ENCODE peak calls at places on chromosomes 7 and 10, in eight cellular contexts. F is PC-9, O is A673, I is SJSA1, M is neuronal stem cell, P is psoas muscle, J is cardiac muscle cell, H is body of pancreas. U is an unnamed sample. For H3K4me1, the result is how much of the 10 kb centered on the place peaks cover.

GRCh38 chr7:128902761-128903585 is 7.5 kb downstream of the KCP start:
- DNase-seq in F (peak), O (no peak), I (no peak), M (no peak), P (no peak), J (no peak), H (no peak), U (peak)

GRCh38 chr7:21568762-21569161 is 25.9 kb downstream of the DNAH11 start:
- DNase-seq in F (no peak), O (peak), I (no peak), M (no peak), P (no peak), J (peak), H (no peak), U (no peak)

GRCh38 chr7:8365499-8366110 is 67.8 kb upstream of the NXPH1 start:
- DNase-seq in F (no peak), O (peak), I (no peak), M (peak), P (no peak), J (no peak), H (no peak), U (peak)

GRCh38 chr10:114260366-114260765 is 21.3 kb downstream of the VWA2 start:
- DNase-seq in F (no peak), O (no peak), I (no peak), M (no peak), P (no peak), J (no peak), H (no peak), U (no peak)

GRCh38 chr10:70052462-70053211 is at the start of gene MACROH2A2:
- DNase-seq in F (no peak), O (peak), I (peak), M (peak), P (peak), J (peak), H (peak), U (peak)

GRCh38 chr7:110774066-110774465 is 316.9 kb upstream of the LRRN3 start:
- DNase-seq in F (peak), O (no peak), I (no peak), M (no peak), P (no peak), J (no peak), H (no peak), U (no peak)

GRCh38 chr7:108088729-108089128 is 41.4 kb downstream of the LAMB4 start:
- DNase-seq in F (peak), O (no peak), I (no peak), M (no peak), P (no peak), J (no peak), H (no peak), U (peak)

GRCh38 chr10:132716691-132717490 is 69.1 kb downstream of the NKX6-2 start:
- DNase-seq in F (no peak), O (no peak), I (no peak), M (no peak), P (peak), J (no peak), H (no peak), U (no peak)

GRCh38 chr10:50063100-50063499 is 4.7 kb upstream of the WASHC2A start:
- DNase-seq in F (no peak), O (no peak), I (no peak), M (no peak), P (no peak), J (no peak), H (no peak), U (no peak)

GRCh38 chr7:88758355-88759215 is 915 bp upstream of the ZNF804B start:
- DNase-seq in F (no peak), O (peak), I (peak), M (peak), P (no peak), J (peak), H (peak), U (no peak)

GRCh38 chr10:122258136-122259074 is 12.7 kb upstream of the BTBD16 start:
- DNase-seq in F (no peak), O (no peak), I (no peak), M (no peak), P (no peak), J (peak), H (no peak), U (no peak)

GRCh38 chr7:27124096-27124978 is 6.2 kb downstream of the HOXA4 start:
- DNase-seq in F (no peak), O (no peak), I (no peak), M (no peak), P (peak), J (no peak), H (no peak), U (no peak)

GRCh38 chr7:108263364-108263951 is 133.3 kb upstream of the LAMB4 start:
- DNase-seq in F (no peak), O (no peak), I (no peak), M (no peak), P (no peak), J (no peak), H (peak), U (no peak)

GRCh38 chr10:101258179-101258885 is 29.1 kb upstream of the LBX1 start:
- DNase-seq in F (no peak), O (peak), I (no peak), M (no peak), P (no peak), J (no peak), H (no peak), U (peak)

GRCh38 chr7:43511769-43512515 is 71.0 kb upstream of the STK17A start:
- DNase-seq in F (no peak), O (no peak), I (no peak), M (no peak), P (no peak), J (no peak), H (no peak), U (no peak)

GRCh38 chr10:2592533-2592932 is 474.8 kb upstream of the PFKP start:
- DNase-seq in F (no peak), O (no peak), I (no peak), M (no peak), P (no peak), J (no peak), H (no peak), U (no peak)

GRCh38 chr7:4143511-4144160 is 538.5 kb upstream of the FOXK1 start:
- DNase-seq in F (no peak), O (no peak), I (no peak), M (no peak), P (no peak), J (no peak), H (no peak), U (no peak)

GRCh38 chr7:47380325-47381131 is 201.4 kb downstream of the TNS3 start:
- DNase-seq in F (no peak), O (no peak), I (no peak), M (peak), P (no peak), J (peak), H (peak), U (peak)

GRCh38 chr10:111360260-111360925 is 283.6 kb downstream of the ADRA2A start:
- DNase-seq in F (no peak), O (peak), I (peak), M (peak), P (peak), J (peak), H (peak), U (peak)

GRCh38 chr7:80942261-80943041 is 23.6 kb upstream of the SEMA3C start:
- DNase-seq in F (peak), O (peak), I (peak), M (no peak), P (peak), J (peak), H (peak), U (peak)

GRCh38 chr10:75982611-75983369 is 551.4 kb downstream of the LRMDA start:
- DNase-seq in F (no peak), O (no peak), I (no peak), M (no peak), P (no peak), J (peak), H (peak), U (no peak)

GRCh38 chr7:91949221-91950009 is 8.8 kb downstream of the AKAP9 start:
- DNase-seq in F (no peak), O (peak), I (peak), M (no peak), P (no peak), J (peak), H (no peak), U (no peak)

GRCh38 chr7:127239814-127240213 is 12.9 kb downstream of the GRM8 start:
- DNase-seq in F (no peak), O (peak), I (no peak), M (no peak), P (no peak), J (no peak), H (no peak), U (peak)

GRCh38 chr7:18866359-18867036 is 250.9 kb downstream of the TWIST1 start:
- DNase-seq in F (peak), O (peak), I (peak), M (no peak), P (peak), J (peak), H (peak), U (no peak)

GRCh38 chr10:86594535-86594934 is 59.8 kb upstream of the OPN4 start:
- DNase-seq in F (peak), O (no peak), I (peak), M (no peak), P (no peak), J (peak), H (no peak), U (no peak)

GRCh38 chr10:123786306-123786705 is 105.3 kb downstream of the CPXM2 start:
- DNase-seq in F (no peak), O (no peak), I (no peak), M (no peak), P (no peak), J (no peak), H (no peak), U (no peak)

GRCh38 chr10:120570418-120570817 is 113.4 kb downstream of the PLPP4 start:
- DNase-seq in F (no peak), O (no peak), I (no peak), M (no peak), P (no peak), J (no peak), H (no peak), U (no peak)

GRCh38 chr10:70575486-70575873 is 27.1 kb downstream of the PRF1 start:
- DNase-seq in F (no peak), O (no peak), I (no peak), M (no peak), P (no peak), J (no peak), H (no peak), U (peak)

GRCh38 chr7:137882806-137883205 is 36.0 kb upstream of the DGKI start:
- DNase-seq in F (no peak), O (no peak), I (peak), M (no peak), P (no peak), J (no peak), H (no peak), U (no peak)

GRCh38 chr7:137880432-137880831 is 33.7 kb upstream of the DGKI start:
- DNase-seq in F (no peak), O (no peak), I (no peak), M (no peak), P (no peak), J (peak), H (no peak), U (no peak)

GRCh38 chr7:137879357-137880158 is 32.8 kb upstream of the DGKI start:
- DNase-seq in F (no peak), O (no peak), I (no peak), M (no peak), P (peak), J (peak), H (no peak), U (no peak)

GRCh38 chr7:137882261-137882668 is 35.5 kb upstream of the DGKI start:
- DNase-seq in F (peak), O (no peak), I (peak), M (no peak), P (peak), J (peak), H (no peak), U (no peak)

DNA sequence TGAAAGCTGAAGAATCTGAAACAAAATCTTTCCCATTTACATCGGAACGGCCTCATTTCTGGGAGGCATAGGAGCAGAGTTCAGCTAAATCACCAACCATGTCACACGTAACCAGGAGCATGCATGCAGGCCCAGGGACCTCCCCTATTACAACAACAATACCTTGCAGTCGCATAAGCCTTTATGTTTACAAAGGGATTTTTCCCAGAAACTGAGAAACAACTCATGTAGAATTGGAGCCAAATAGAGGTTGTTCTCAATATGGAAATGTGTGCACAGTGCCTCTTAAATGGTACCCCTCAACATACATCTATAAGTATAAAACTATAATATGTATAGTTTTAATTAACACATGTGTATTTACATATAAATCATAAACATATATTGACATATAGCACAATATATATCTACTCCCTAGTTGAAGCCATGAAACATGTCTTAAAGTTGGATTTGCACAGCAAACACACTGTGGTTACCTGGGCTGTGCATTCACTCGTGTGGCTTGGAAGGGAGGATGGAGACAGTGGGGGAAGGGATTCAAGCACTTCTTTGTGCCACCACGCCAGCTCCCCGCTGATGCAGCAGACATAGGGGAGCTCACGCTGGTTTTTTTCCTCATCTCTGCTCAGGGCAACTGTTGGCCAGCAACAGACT is 35.0 kb upstream of the DGKI start:
- DNase-seq in F (no peak), O (no peak), I (no peak), M (no peak), P (no peak), J (no peak), H (no peak), U (no peak)
- H3K4me1 ChIP-seq in F (under half), O (under half), I (half or more), M (under half), P (under half), J (under half), H (under half), U (under half)

GRCh38 chr10:71981868-71982230 is 17.7 kb downstream of the CHST3 start:
- DNase-seq in F (no peak), O (no peak), I (no peak), M (no peak), P (no peak), J (no peak), H (no peak), U (no peak)
- H3K4me1 ChIP-seq in F (under half), O (under half), I (half or more), M (under half), P (half or more), J (under half), H (half or more), U (under half)

GRCh38 chr7:87151701-87152111 is 547 bp upstream of the DMTF1 start:
- DNase-seq in F (no peak), O (peak), I (no peak), M (no peak), P (no peak), J (no peak), H (no peak), U (no peak)

GRCh38 chr7:87152112-87152896 is at the start of gene DMTF1:
- DNase-seq in F (peak), O (peak), I (peak), M (peak), P (peak), J (peak), H (peak), U (peak)

GRCh38 chr7:87148332-87148955 is 3.8 kb upstream of the DMTF1 start:
- DNase-seq in F (peak), O (peak), I (peak), M (no peak), P (no peak), J (peak), H (no peak), U (no peak)

GRCh38 chr7:87152897-87153641 is 816 bp downstream of the DMTF1 start:
- DNase-seq in F (no peak), O (peak), I (peak), M (no peak), P (peak), J (peak), H (peak), U (peak)

DNA sequence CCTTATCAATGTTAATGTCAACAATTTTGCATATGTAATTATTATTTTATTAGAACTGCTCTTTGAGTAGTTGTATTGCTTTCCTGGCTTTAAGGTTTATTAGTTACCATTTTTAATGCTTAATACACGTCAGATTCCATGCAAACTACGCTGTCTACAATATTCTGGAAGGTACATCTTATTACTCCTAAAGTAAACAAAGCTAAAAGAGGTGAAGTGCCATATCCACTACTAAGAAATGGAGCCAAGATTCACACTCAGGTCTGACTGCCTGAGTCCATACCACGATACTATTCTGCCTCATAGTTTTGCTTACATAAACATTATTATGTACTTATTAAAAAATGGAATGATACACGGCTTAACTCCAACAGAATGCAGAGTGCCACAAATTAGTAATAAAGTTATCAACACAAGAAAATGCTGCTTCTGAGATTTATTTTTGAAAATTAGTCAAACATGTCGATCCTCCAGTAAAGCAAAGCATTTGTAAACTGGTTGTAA is 1.2 kb upstream of the DMTF1 start:
- DNase-seq in F (no peak), O (no peak), I (no peak), M (no peak), P (no peak), J (no peak), H (no peak), U (no peak)
- H3K4me1 ChIP-seq in F (under half), O (under half), I (under half), M (under half), P (under half), J (under half), H (under half), U (under half)

GRCh38 chr7:6398943-6399342 is 48.8 kb downstream of the DAGLB start:
- DNase-seq in F (no peak), O (no peak), I (no peak), M (no peak), P (no peak), J (no peak), H (peak), U (peak)

GRCh38 chr7:6402041-6402440 is 45.7 kb downstream of the DAGLB start:
- DNase-seq in F (no peak), O (no peak), I (no peak), M (no peak), P (no peak), J (no peak), H (no peak), U (no peak)

GRCh38 chr7:6395898-6396582 is 51.7 kb downstream of the DAGLB start:
- DNase-seq in F (no peak), O (no peak), I (no peak), M (no peak), P (no peak), J (no peak), H (no peak), U (no peak)

GRCh38 chr7:6401536-6401935 is 46.2 kb downstream of the DAGLB start:
- DNase-seq in F (no peak), O (no peak), I (no peak), M (no peak), P (no peak), J (no peak), H (no peak), U (no peak)

GRCh38 chr7:6399351-6399750 is 48.4 kb downstream of the DAGLB start:
- DNase-seq in F (no peak), O (no peak), I (no peak), M (no peak), P (no peak), J (no peak), H (no peak), U (no peak)
- H3K4me1 ChIP-seq in F (under half), O (under half), I (under half), M (under half), P (under half), J (under half), H (under half), U (under half)

DNA sequence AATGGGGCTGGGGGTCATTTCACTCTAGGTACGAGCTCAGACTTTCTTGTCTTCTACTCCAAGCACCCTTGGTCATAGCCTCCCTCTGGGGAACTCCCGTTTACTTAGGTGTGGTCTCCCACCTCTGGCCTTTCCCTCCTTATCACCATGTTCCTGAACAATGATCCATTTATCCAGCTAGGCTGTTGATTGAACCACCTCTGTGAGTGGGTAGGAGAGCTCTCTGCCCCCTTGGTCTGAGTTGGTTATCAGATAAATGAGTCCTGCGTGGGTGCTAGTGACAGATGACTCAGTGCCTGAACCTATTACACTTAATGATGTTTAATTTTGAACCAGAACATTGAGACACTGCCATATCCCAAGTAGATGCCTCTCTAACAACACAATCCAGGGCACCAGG is 9.4 kb downstream of the BLNK start:
- DNase-seq in F (no peak), O (no peak), I (no peak), M (no peak), P (no peak), J (no peak), H (no peak), U (no peak)
- H3K4me1 ChIP-seq in F (under half), O (under half), I (under half), M (under half), P (under half), J (under half), H (under half), U (under half)

GRCh38 chr10:7892146-7892545 is 73.8 kb downstream of the TAF3 start:
- DNase-seq in F (no peak), O (no peak), I (no peak), M (no peak), P (no peak), J (peak), H (no peak), U (no peak)

GRCh38 chr10:7889947-7890542 is 71.7 kb downstream of the TAF3 start:
- DNase-seq in F (no peak), O (no peak), I (no peak), M (no peak), P (no peak), J (no peak), H (no peak), U (no peak)

GRCh38 chr10:7895699-7896090 is 77.4 kb downstream of the TAF3 start:
- DNase-seq in F (no peak), O (no peak), I (no peak), M (no peak), P (no peak), J (peak), H (no peak), U (no peak)

GRCh38 chr10:7890802-7891201 is 72.5 kb downstream of the TAF3 start:
- DNase-seq in F (no peak), O (no peak), I (no peak), M (no peak), P (no peak), J (no peak), H (no peak), U (no peak)

DNA sequence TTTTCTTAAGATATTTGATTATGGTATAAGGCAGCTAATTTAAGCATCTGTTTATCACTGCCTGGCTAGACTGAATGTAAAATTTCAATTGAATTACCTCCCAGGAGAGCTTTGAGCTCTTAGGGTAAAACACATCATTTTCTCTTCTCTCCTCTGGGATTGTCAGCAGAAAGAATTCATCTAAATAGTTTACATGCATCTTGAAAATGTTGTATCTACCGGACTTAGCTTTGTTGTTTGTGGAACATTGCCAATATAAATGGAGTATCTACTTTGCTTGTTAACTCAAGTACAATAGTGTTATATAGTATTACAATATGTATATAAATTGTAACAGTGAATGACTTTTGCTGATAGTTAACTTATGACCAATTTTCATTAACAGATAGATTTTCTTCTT is 73.3 kb downstream of the TAF3 start:
- DNase-seq in F (no peak), O (no peak), I (peak), M (no peak), P (no peak), J (peak), H (no peak), U (no peak)
- H3K4me1 ChIP-seq in F (under half), O (under half), I (under half), M (under half), P (under half), J (under half), H (under half), U (under half)